ENCODE peak calls at places on chromosomes 3 and 15, in five cellular contexts. G is AG09319; T is EL; U is activated CD8-positive, alpha-beta memory T cell treated with anti-CD3 and anti-CD28 coated beads for 1 hour; S is fibroblast of mammary gland. V is an unnamed sample.

GRCh38 chr3:107899996-107900651 is 190.7 kb downstream of the CD47 start:
- DNase-seq in G (no peak), T (peak), U (no peak), S (peak), V (no peak)

GRCh38 chr3:86948840-86949239 is 42.1 kb downstream of the VGLL3 start:
- DNase-seq in G (peak), T (peak), U (no peak), S (peak), V (no peak)

GRCh38 chr15:58383876-58384275 is 47.9 kb upstream of the LIPC start:
- DNase-seq in G (no peak), T (no peak), U (no peak), S (no peak), V (no peak)

GRCh38 chr3:87350367-87351199 is 74.2 kb upstream of the POU1F1 start:
- DNase-seq in G (no peak), T (peak), U (no peak), S (peak), V (peak)

GRCh38 chr3:69079269-69080159 is 651 bp downstream of the UBA3 start:
- DNase-seq in G (no peak), T (no peak), U (no peak), S (no peak), V (no peak)

GRCh38 chr15:45087513-45087912 is 26.5 kb downstream of the DUOX2 start:
- DNase-seq in G (no peak), T (no peak), U (no peak), S (no peak), V (no peak)

GRCh38 chr15:89492111-89492641 is 4.2 kb downstream of the RHCG start:
- DNase-seq in G (no peak), T (no peak), U (no peak), S (no peak), V (no peak)

GRCh38 chr15:61141497-61142125 is 87.5 kb downstream of the RORA start:
- DNase-seq in G (no peak), T (no peak), U (no peak), S (no peak), V (no peak)

GRCh38 chr3:11699083-11699427 is 55.3 kb upstream of the VGLL4 start:
- DNase-seq in G (no peak), T (peak), U (no peak), S (peak), V (no peak)

GRCh38 chr3:72830452-72831217 is 17.6 kb downstream of the SHQ1 start:
- DNase-seq in G (no peak), T (peak), U (no peak), S (peak), V (no peak)

GRCh38 chr3:55619186-55619808 is 132.2 kb upstream of the WNT5A start:
- DNase-seq in G (peak), T (no peak), U (no peak), S (no peak), V (no peak)

GRCh38 chr15:66863382-66864085 is 161.5 kb downstream of the SMAD6 start:
- DNase-seq in G (no peak), T (no peak), U (no peak), S (no peak), V (no peak)

GRCh38 chr3:62672988-62673313 is 202.3 kb downstream of the CADPS start:
- DNase-seq in G (no peak), T (no peak), U (no peak), S (no peak), V (no peak)

GRCh38 chr3:102129774-102130608 is 280.7 kb downstream of the NFKBIZ start:
- DNase-seq in G (no peak), T (peak), U (no peak), S (peak), V (peak)

GRCh38 chr3:29441020-29441324 is 160.1 kb downstream of the RBMS3 start:
- DNase-seq in G (no peak), T (no peak), U (no peak), S (no peak), V (no peak)

V was measured in Ammon's horn.